ENCODE peak calls at places on chromosomes 2 and 18, in five cellular contexts. Z is PC-3, H is gastrocnemius medialis, O is neural progenitor cell, S is fibroblast of mammary gland. Q is an unnamed sample.

GRCh38 chr18:407825-408224 is 92.7 kb downstream of the COLEC12 start:
- DNase-seq in S (no peak), H (no peak), Z (peak), O (no peak), Q (no peak)

GRCh38 chr2:190637903-190638618 is 10.8 kb upstream of the NAB1 start:
- DNase-seq in H (no peak), Z (no peak), S (no peak), O (no peak), Q (no peak)

GRCh38 chr2:180730976-180731375 is 249.4 kb upstream of the UBE2E3 start:
- DNase-seq in Z (peak), S (peak), O (no peak), H (no peak), Q (no peak)

GRCh38 chr2:194550702-194551101 is 1106.3 kb upstream of the SLC39A10 start:
- DNase-seq in S (no peak), Z (peak), O (no peak), H (no peak), Q (no peak)

GRCh38 chr2:214695789-214696188 is 113.7 kb downstream of the BARD1 start:
- DNase-seq in H (no peak), Z (peak), S (no peak), O (no peak), Q (no peak)

GRCh38 chr18:32910694-32911296 is 138.0 kb upstream of the KLHL14 start:
- DNase-seq in Z (no peak), O (no peak), H (no peak), S (no peak), Q (no peak)

GRCh38 chr2:40450066-40450841 is 1.6 kb downstream of the SLC8A1 start:
- DNase-seq in S (peak), Z (peak), O (peak), H (no peak), Q (no peak)

GRCh38 chr18:36376361-36376760 is 78.8 kb downstream of the FHOD3 start:
- DNase-seq in O (no peak), Z (no peak), S (peak), H (no peak), Q (no peak)

DNA sequence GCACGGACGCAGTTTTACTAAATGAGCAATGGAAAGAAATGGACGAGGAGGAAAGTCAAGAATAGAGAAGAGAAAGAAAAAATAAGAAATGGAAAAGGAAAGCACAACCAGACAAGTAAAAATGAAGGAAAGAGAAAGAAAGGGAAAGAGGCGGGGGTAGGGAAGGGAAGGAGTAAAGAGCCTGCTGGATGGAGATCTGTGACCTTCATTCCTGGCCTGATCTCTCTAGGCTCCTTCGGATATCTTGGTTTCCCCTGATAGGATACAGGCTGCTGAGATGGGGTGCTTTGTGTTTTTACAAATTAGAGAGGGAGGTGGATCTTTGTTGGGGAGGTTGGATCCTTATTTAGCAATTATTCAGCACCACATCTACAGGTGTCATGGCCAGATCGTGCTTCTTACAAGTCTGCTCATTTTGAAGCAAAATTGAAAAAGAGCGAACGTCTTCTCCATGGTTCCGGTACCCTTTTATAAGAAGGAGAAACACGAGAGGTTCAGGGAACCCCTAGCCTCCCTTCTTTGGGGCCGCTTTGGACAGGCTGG is 764 bp upstream of the LRP2 start:
- DNase-seq in H (no peak), O (peak), S (peak), Z (no peak), Q (no peak)
- H3K4me3 ChIP-seq in H (peak), O (peak), S (no peak), Z (peak), Q (peak)

DNA sequence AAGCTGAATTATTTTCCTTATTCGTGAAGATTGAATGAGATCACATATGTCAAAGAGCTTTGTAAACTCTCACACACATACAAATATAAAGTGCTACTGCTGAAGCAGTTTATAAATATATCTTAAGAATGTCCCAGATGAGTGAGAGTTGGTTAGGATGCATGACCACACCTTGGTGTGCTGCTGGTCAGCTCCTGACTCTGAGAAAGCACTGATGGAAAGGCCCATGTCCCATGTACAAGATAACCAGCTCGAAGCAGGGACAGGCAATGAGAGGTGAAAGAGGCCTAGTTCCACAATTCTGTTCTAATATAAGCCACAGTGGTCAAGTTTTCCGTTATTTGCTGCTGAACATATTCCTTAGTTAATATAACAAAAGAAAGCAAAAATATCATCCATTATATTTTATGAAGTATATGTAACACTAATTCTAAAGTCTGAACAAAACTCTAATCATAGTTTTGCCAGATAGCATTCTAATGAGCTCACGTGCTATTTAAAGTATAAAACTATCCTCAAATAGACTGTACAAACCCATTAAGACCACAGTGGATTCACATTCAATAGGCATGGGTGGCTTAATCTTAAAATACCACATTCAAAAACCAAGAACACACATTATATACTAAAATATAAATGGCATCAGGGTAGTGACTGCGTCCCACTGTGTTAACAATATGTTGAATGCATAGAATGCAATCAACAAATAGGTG is 49.1 kb downstream of the CHMP3 start:
- DNase-seq in S (no peak), Z (no peak), O (no peak), H (no peak), Q (no peak)
- H3K4me3 ChIP-seq in S (no peak), Z (no peak), O (no peak), H (no peak), Q (no peak)

GRCh38 chr2:7502306-7502705 is 585.1 kb downstream of the RNF144A start:
- DNase-seq in H (no peak), O (no peak), S (no peak), Z (no peak), Q (no peak)

GRCh38 chr2:7498927-7499489 is 581.8 kb downstream of the RNF144A start:
- DNase-seq in H (no peak), S (no peak), O (no peak), Z (no peak), Q (no peak)

GRCh38 chr2:7492719-7493118 is 575.5 kb downstream of the RNF144A start:
- DNase-seq in Z (peak), H (no peak), S (no peak), O (no peak), Q (no peak)

DNA sequence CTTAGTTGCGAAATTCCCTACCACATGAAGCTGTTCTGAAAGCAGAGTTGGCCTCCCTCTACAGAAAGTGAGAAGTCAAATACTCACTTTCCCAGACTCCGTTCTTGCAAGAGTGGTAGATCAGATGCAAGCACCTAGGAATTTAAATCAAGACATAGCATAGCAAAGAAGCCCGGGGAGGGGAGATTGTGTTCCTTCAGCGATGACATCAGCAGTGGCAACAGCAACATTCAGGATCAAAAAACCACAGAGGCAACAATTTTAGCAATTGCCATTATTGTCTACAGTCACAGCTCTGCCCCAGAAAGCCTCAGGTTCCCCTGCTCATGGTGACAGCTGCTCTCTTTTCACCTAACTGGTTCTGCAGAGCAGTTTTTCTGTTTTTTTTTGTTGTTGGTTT is 580.0 kb downstream of the RNF144A start:
- DNase-seq in S (no peak), H (no peak), Z (no peak), O (no peak), Q (no peak)
- H3K4me3 ChIP-seq in S (no peak), H (no peak), Z (no peak), O (no peak), Q (no peak)

GRCh38 chr18:9017170-9017899 is 85.2 kb upstream of the NDUFV2 start:
- DNase-seq in S (peak), H (peak), Z (peak), O (peak), Q (peak)

GRCh38 chr18:9016819-9017169 is 85.7 kb upstream of the NDUFV2 start:
- DNase-seq in Z (no peak), H (no peak), S (peak), O (no peak), Q (no peak)

GRCh38 chr18:9011431-9011830 is 91.1 kb upstream of the NDUFV2 start:
- DNase-seq in S (no peak), H (no peak), Z (no peak), O (no peak), Q (no peak)

GRCh38 chr18:9015689-9016088 is 86.8 kb upstream of the NDUFV2 start:
- DNase-seq in S (no peak), H (no peak), Z (no peak), O (no peak), Q (no peak)

GRCh38 chr18:9013926-9014373 is 88.5 kb upstream of the NDUFV2 start:
- DNase-seq in Z (no peak), S (no peak), H (no peak), O (no peak), Q (no peak)
- H3K4me3 ChIP-seq in Z (no peak), S (no peak), H (no peak), O (no peak), Q (no peak)

DNA sequence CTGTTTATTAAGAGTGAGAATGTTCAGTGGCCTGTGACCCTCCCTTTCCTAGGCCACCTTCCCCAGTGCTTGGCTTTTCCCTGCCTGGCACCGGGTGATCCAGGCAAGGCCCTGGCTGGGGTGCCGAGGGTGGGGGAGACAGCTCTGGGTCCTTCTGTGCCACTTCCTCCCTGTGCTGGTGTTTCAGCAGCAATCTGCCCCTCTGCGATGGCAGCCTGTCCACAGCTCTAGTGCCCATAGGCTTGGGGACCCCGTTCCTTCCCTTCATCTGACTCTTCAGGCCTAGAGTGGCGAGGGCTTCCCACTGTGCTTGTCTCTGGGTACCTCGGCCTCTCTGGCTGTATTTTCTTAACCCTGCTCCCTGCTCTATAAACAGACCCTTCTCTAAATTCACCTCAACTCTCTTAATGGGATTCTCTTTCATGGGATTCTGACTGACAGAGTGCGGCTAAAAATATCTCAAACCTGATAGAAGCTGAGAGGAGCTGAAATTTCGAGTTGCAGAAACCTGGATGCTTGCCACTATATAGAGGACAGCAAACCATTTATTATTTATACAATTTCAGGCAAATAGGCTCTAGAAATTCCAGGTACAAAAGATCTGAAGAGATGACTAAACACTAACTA is 460.9 kb downstream of the DLGAP1 start:
- DNase-seq in Z (no peak), S (no peak), O (no peak), H (no peak), Q (no peak)
- H3K4me3 ChIP-seq in Z (no peak), S (no peak), O (no peak), H (no peak), Q (no peak)

DNA sequence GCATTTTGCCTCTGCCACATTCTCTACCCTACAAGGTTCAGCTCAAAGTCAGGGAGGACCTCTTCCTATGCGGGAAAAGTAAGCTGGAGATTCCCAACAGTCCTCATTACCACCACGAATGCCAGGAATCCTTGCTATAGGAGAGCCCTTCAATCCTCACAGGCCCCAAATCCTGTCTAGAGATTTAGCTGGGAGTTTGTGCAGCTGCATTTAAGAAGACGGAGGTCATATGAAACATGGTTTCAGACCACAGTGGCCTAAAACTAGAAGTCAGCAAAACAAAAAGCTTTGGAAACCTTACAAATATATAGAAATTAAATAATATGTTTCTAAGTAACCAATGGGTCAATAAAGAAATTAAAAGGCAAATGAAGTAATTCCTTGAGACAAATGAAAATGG is 415.3 kb upstream of the SETBP1 start:
- DNase-seq in Z (no peak), S (no peak), H (no peak), O (no peak), Q (no peak)
- H3K4me3 ChIP-seq in Z (no peak), S (no peak), H (no peak), O (no peak), Q (no peak)

GRCh38 chr2:230417436-230417835 is 1.4 kb downstream of the SP100 start:
- DNase-seq in Z (no peak), S (no peak), H (no peak), O (no peak), Q (no peak)
- H3K4me3 ChIP-seq in Z (peak), S (peak), H (peak), O (no peak), Q (peak)

Q was measured in MG63.